ENCODE peak calls at places on chromosome 18, in five cellular contexts. One of them, this sample, is unnamed.

GRCh38 chr18:49459404-49460171 is 857 bp downstream of the DYM start:
- DNase-seq in activated T-cell treated with anti-CD3 and anti-CD28 coated beads for 1 hour: no peak
- DNase-seq in body of pancreas: no peak
- DNase-seq in DMS 273 treated with DMSO at 0.1 percent for 48 hours: no peak
- DNase-seq in AG04450: no peak
- DNase-seq in this sample: no peak

GRCh38 chr18:25181581-25181980 is 170.4 kb downstream of the ZNF521 start:
- DNase-seq in activated T-cell treated with anti-CD3 and anti-CD28 coated beads for 1 hour: no peak
- DNase-seq in body of pancreas: no peak
- DNase-seq in DMS 273 treated with DMSO at 0.1 percent for 48 hours: no peak
- DNase-seq in AG04450: no peak
- DNase-seq in this sample: no peak

GRCh38 chr18:46253498-46253897 is 149.3 kb downstream of the HAUS1 start:
- DNase-seq in activated T-cell treated with anti-CD3 and anti-CD28 coated beads for 1 hour: no peak
- DNase-seq in body of pancreas: no peak
- DNase-seq in DMS 273 treated with DMSO at 0.1 percent for 48 hours: no peak
- DNase-seq in AG04450: no peak
- DNase-seq in this sample: no peak

GRCh38 chr18:22494771-22495170 is 77.1 kb upstream of the CTAGE1 start:
- DNase-seq in activated T-cell treated with anti-CD3 and anti-CD28 coated beads for 1 hour: no peak
- DNase-seq in body of pancreas: no peak
- DNase-seq in DMS 273 treated with DMSO at 0.1 percent for 48 hours: no peak
- DNase-seq in AG04450: no peak
- DNase-seq in this sample: no peak

GRCh38 chr18:77056399-77057015 is 76.1 kb downstream of the MBP start:
- DNase-seq in activated T-cell treated with anti-CD3 and anti-CD28 coated beads for 1 hour: no peak
- DNase-seq in body of pancreas: no peak
- DNase-seq in DMS 273 treated with DMSO at 0.1 percent for 48 hours: no peak
- DNase-seq in AG04450: no peak
- DNase-seq in this sample: no peak

GRCh38 chr18:61543518-61543917 is 210.3 kb downstream of the CDH20 start:
- DNase-seq in activated T-cell treated with anti-CD3 and anti-CD28 coated beads for 1 hour: no peak
- DNase-seq in body of pancreas: no peak
- DNase-seq in DMS 273 treated with DMSO at 0.1 percent for 48 hours: no peak
- DNase-seq in AG04450: no peak
- DNase-seq in this sample: no peak

GRCh38 chr18:56257215-56257614 is 381.2 kb downstream of the TXNL1 start:
- DNase-seq in activated T-cell treated with anti-CD3 and anti-CD28 coated beads for 1 hour: no peak
- DNase-seq in body of pancreas: no peak
- DNase-seq in DMS 273 treated with DMSO at 0.1 percent for 48 hours: no peak
- DNase-seq in AG04450: peak
- DNase-seq in this sample: no peak

GRCh38 chr18:60935046-60935445 is 398.2 kb upstream of the CDH20 start:
- DNase-seq in activated T-cell treated with anti-CD3 and anti-CD28 coated beads for 1 hour: no peak
- DNase-seq in body of pancreas: no peak
- DNase-seq in DMS 273 treated with DMSO at 0.1 percent for 48 hours: no peak
- DNase-seq in AG04450: no peak
- DNase-seq in this sample: no peak

GRCh38 chr18:23824704-23825103 is 135.5 kb downstream of the LAMA3 start:
- DNase-seq in activated T-cell treated with anti-CD3 and anti-CD28 coated beads for 1 hour: no peak
- DNase-seq in body of pancreas: no peak
- DNase-seq in DMS 273 treated with DMSO at 0.1 percent for 48 hours: no peak
- DNase-seq in AG04450: no peak
- DNase-seq in this sample: no peak